ENCODE peak calls at places on chromosomes 13 and 19, in six cellular contexts. K, U, F, Q, B and G are unnamed samples.

GRCh38 chr19:55358493-55358892 is 4.0 kb upstream of the COX6B2 start:
- DNase-seq in F (no peak), K (no peak), B (no peak), U (no peak), Q (no peak), G (no peak)

GRCh38 chr13:74895042-74895811 is 586.7 kb downstream of the TBC1D4 start:
- DNase-seq in K (no peak), U (no peak), F (no peak), Q (no peak), B (no peak), G (no peak)

GRCh38 chr19:34217952-34218817 is 36.2 kb upstream of the GARRE1 start:
- DNase-seq in F (no peak), B (peak; percentile 67), Q (no peak), K (peak; percentile 46), U (peak; percentile 60), G (peak; percentile 78)

GRCh38 chr13:51818771-51819511 is 15.0 kb upstream of the DHRS12 start:
- DNase-seq in Q (no peak), U (no peak), B (no peak), F (no peak), K (no peak), G (no peak)

GRCh38 chr13:29958476-29958875 is 108.1 kb upstream of the UBL3 start:
- DNase-seq in Q (no peak), U (no peak), K (no peak), B (no peak), F (no peak), G (no peak)

GRCh38 chr19:47796785-47797184 is 7.6 kb downstream of the TPRX1 start:
- DNase-seq in U (no peak), B (no peak), K (no peak), Q (no peak), F (no peak), G (no peak)

GRCh38 chr19:4095488-4095844 is 28.5 kb downstream of the MAP2K2 start:
- DNase-seq in B (no peak), K (no peak), F (no peak), Q (no peak), U (no peak), G (no peak)

GRCh38 chr13:86830046-86830445 is 841.1 kb upstream of the SLITRK5 start:
- DNase-seq in B (no peak), F (no peak), U (no peak), K (no peak), Q (no peak), G (no peak)

GRCh38 chr13:107348931-107349330 is 781.0 kb upstream of the ARGLU1 start:
- DNase-seq in K (peak; percentile 24), U (no peak), F (no peak), Q (no peak), B (no peak), G (no peak)

GRCh38 chr19:18742324-18742723 is 48.8 kb downstream of the COMP start:
- DNase-seq in K (no peak), F (no peak), Q (no peak), U (no peak), B (no peak), G (no peak)
- H3K4me1 ChIP-seq in K (peaks cover 68% of the 10 kb centered on the region), F (peaks cover 5% of the 10 kb centered on the region), Q (no peaks in the 10 kb centered on the region), U (peaks cover 24% of the 10 kb centered on the region), B (no peaks in the 10 kb centered on the region), G (no peaks in the 10 kb centered on the region)

GRCh38 chr19:57466489-57466888 is 9.5 kb upstream of the VN1R1 start:
- DNase-seq in U (no peak), B (no peak), K (no peak), Q (no peak), F (no peak), G (no peak)

DNA sequence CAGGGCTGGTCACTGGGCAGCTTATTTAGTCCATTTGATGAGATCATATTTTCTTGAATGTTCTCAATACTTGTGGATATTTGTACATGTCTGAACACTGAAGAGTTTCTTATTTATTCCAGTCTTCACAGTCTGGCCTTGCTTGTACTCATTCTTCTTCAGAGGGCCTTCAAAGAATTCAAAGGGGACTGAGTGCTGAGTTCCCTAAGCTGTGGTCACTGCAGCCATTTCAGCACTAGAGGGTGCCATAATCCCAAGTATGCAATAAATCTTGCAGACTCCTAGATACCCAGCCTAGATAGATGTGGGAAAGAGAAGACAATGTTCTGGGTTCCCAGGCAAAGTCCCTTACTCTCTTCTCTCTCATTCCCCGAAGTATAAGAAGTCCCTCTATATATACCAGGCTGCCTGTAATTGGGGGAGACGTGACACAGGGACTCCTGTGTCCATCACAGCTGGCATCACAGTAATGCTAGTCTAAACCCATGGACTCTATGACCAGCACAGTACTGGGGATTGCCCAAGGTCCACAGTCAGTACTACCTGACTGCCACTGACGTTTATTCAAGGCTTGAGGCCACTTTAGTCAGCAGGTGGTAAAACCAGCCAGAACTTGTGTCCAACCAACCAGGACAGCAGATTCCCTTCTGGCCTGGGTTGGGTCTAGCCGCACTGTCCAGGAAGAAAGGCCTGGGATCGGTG is 8.9 kb upstream of the VN1R1 start:
- DNase-seq in F (no peak), Q (peak; percentile 59), B (peak; percentile 12), K (peak; percentile 48), U (peak; percentile 36), G (no peak)
- TF ChIP-seq SIN3A in F (no peak), Q (no peak), B (no peak), K (no peak), U (no peak), G (no peak)

DNA sequence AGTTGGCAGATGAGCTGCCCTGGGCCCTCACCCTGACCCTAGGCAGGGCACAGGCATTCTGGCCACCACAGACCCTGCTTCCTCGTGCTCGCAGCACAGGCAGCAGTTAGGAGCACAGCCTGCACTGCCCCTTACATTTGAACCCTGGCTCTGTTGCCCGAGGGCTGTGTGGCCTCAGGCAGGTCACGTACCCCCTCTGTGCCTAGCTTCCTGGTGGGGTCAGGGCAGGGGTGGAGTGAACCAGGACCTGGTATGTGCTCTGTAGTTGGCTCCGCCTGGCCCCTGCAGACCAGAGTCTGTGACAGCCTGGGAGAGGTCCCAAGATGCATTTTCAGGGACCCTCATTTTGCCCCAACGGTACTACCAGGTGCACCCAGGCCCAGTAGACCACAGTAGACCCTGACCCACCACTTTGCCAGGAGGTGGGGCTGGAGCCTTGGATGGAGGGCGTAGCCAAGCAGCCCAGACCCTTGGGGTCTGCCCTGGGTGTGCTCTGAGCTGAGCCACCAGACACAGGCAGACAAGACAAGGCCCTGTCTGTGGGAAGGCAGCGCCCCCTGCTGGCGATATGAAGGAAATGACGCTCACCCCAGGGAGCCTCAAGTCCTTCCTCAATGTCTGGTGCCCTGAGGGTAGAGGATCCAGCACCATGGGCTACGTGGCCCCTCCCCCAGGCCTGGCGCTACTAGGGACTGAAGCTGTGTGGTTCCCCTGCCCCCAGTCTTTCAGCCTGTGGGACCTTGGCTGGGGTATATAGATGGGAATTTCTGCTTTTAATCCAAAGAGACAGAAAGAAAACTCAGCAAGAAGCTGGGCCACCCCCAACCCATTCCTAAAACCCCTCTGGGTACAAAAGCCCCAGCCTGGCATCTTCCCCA is 9.0 kb downstream of the LYL1 start:
- DNase-seq in B (no peak), U (peak; percentile 89), K (peak; percentile 92), F (peak; percentile 79), Q (peak; percentile 70), G (no peak)
- H3K4me1 ChIP-seq in B (peaks cover 18% of the 10 kb centered on the region), U (peaks cover 36% of the 10 kb centered on the region), K (peaks cover 76% of the 10 kb centered on the region), F (peaks cover 17% of the 10 kb centered on the region), Q (peaks cover 28% of the 10 kb centered on the region), G (peaks cover 53% of the 10 kb centered on the region)

GRCh38 chr13:21216332-21216731 is 39.9 kb downstream of the MRPL57 start:
- DNase-seq in U (no peak), B (no peak), F (no peak), K (no peak), Q (no peak), G (no peak)
- TF ChIP-seq SIN3A in U (no peak), B (no peak), F (no peak), K (no peak), Q (no peak), G (no peak)

GRCh38 chr19:42284641-42285341 is 15.7 kb downstream of the CIC start:
- DNase-seq in Q (no peak), U (no peak), K (no peak), B (no peak), F (no peak), G (no peak)
- H3K4me1 ChIP-seq in Q (peaks cover 55% of the 10 kb centered on the region), U (peaks cover 39% of the 10 kb centered on the region), K (peaks cover 47% of the 10 kb centered on the region), B (peaks cover 38% of the 10 kb centered on the region), F (peaks cover 37% of the 10 kb centered on the region), G (peaks cover 34% of the 10 kb centered on the region)